ENCODE peak calls at places on chromosomes 4 and X, in nine cellular contexts. One of them, this sample, is unnamed.
A peak's percentile ranks its signal among the peaks of the same experiment; 100 is the strongest.

GRCh38 chr4:107825072-107825789 is 499 bp downstream of the SGMS2 start:
- DNase-seq in tibial artery: peak; percentile 77
- DNase-seq in fibroblast of mammary gland: peak; percentile 56
- DNase-seq in osteoblast: peak; percentile 90
- DNase-seq in D721Med: no peak
- DNase-seq in progenitor cell of endocrine pancreas: peak; percentile 44
- DNase-seq in suprapubic skin: peak; percentile 79
- DNase-seq in choroid plexus epithelial cell: peak; percentile 66
- DNase-seq in endothelial cell: peak; percentile 29
- DNase-seq in this sample: peak; percentile 47

GRCh38 chrX:100695991-100696390 is 35.9 kb downstream of the SYTL4 start:
- DNase-seq in tibial artery: no peak
- DNase-seq in fibroblast of mammary gland: no peak
- DNase-seq in osteoblast: peak; percentile 10
- DNase-seq in D721Med: no peak
- DNase-seq in progenitor cell of endocrine pancreas: no peak
- DNase-seq in suprapubic skin: no peak
- DNase-seq in choroid plexus epithelial cell: peak; percentile 27
- DNase-seq in endothelial cell: no peak
- DNase-seq in this sample: no peak

GRCh38 chr4:139299536-139299935 is 1.8 kb upstream of the NAA15 start:
- DNase-seq in tibial artery: no peak
- DNase-seq in fibroblast of mammary gland: peak; percentile 17
- DNase-seq in osteoblast: peak; percentile 59
- DNase-seq in D721Med: no peak
- DNase-seq in progenitor cell of endocrine pancreas: no peak
- DNase-seq in suprapubic skin: no peak
- DNase-seq in choroid plexus epithelial cell: no peak
- DNase-seq in endothelial cell: no peak
- DNase-seq in this sample: no peak

GRCh38 chrX:8673211-8673610 is 58.7 kb downstream of the ANOS1 start:
- DNase-seq in tibial artery: no peak
- DNase-seq in fibroblast of mammary gland: peak; percentile 8
- DNase-seq in osteoblast: no peak
- DNase-seq in D721Med: no peak
- DNase-seq in progenitor cell of endocrine pancreas: no peak
- DNase-seq in suprapubic skin: no peak
- DNase-seq in choroid plexus epithelial cell: no peak
- DNase-seq in endothelial cell: no peak
- DNase-seq in this sample: no peak

GRCh38 chrX:111442791-111443190 is 30.8 kb upstream of the DCX start:
- DNase-seq in tibial artery: no peak
- DNase-seq in fibroblast of mammary gland: no peak
- DNase-seq in osteoblast: no peak
- DNase-seq in D721Med: no peak
- DNase-seq in progenitor cell of endocrine pancreas: no peak
- DNase-seq in suprapubic skin: no peak
- DNase-seq in choroid plexus epithelial cell: no peak
- DNase-seq in endothelial cell: no peak
- DNase-seq in this sample: no peak

GRCh38 chr4:100299441-100299840 is 109.2 kb upstream of the DDIT4L start:
- DNase-seq in tibial artery: no peak
- DNase-seq in fibroblast of mammary gland: no peak
- DNase-seq in osteoblast: no peak
- DNase-seq in D721Med: no peak
- DNase-seq in progenitor cell of endocrine pancreas: no peak
- DNase-seq in suprapubic skin: no peak
- DNase-seq in choroid plexus epithelial cell: peak; percentile 35
- DNase-seq in endothelial cell: no peak
- DNase-seq in this sample: no peak

GRCh38 chr4:156298230-156298629 is 344.6 kb upstream of the CTSO start:
- DNase-seq in tibial artery: no peak
- DNase-seq in fibroblast of mammary gland: peak; percentile 92
- DNase-seq in osteoblast: peak; percentile 84
- DNase-seq in D721Med: no peak
- DNase-seq in progenitor cell of endocrine pancreas: no peak
- DNase-seq in suprapubic skin: no peak
- DNase-seq in choroid plexus epithelial cell: peak; percentile 92
- DNase-seq in endothelial cell: peak; percentile 44
- DNase-seq in this sample: no peak

GRCh38 chrX:13702390-13702789 is 13.5 kb downstream of the RAB9A start:
- DNase-seq in tibial artery: no peak
- DNase-seq in fibroblast of mammary gland: no peak
- DNase-seq in osteoblast: no peak
- DNase-seq in D721Med: no peak
- DNase-seq in progenitor cell of endocrine pancreas: no peak
- DNase-seq in suprapubic skin: no peak
- DNase-seq in choroid plexus epithelial cell: no peak
- DNase-seq in endothelial cell: no peak
- DNase-seq in this sample: no peak

GRCh38 chrX:153688900-153689590 is 1.3 kb downstream of the SLC6A8 start:
- DNase-seq in tibial artery: peak; percentile 89
- DNase-seq in fibroblast of mammary gland: no peak
- DNase-seq in osteoblast: peak; percentile 93
- DNase-seq in D721Med: no peak
- DNase-seq in progenitor cell of endocrine pancreas: no peak
- DNase-seq in suprapubic skin: no peak
- DNase-seq in choroid plexus epithelial cell: no peak
- DNase-seq in endothelial cell: no peak
- DNase-seq in this sample: no peak

GRCh38 chr4:145218251-145218650 is 37.9 kb upstream of the OTUD4 start:
- DNase-seq in tibial artery: no peak
- DNase-seq in fibroblast of mammary gland: peak; percentile 9
- DNase-seq in osteoblast: no peak
- DNase-seq in D721Med: no peak
- DNase-seq in progenitor cell of endocrine pancreas: no peak
- DNase-seq in suprapubic skin: no peak
- DNase-seq in choroid plexus epithelial cell: no peak
- DNase-seq in endothelial cell: no peak
- DNase-seq in this sample: no peak

GRCh38 chr4:168604496-168605373 is 107.9 kb downstream of the PALLD start:
- DNase-seq in tibial artery: no peak
- DNase-seq in fibroblast of mammary gland: peak; percentile 73
- DNase-seq in osteoblast: no peak
- DNase-seq in D721Med: no peak
- DNase-seq in progenitor cell of endocrine pancreas: no peak
- DNase-seq in suprapubic skin: no peak
- DNase-seq in choroid plexus epithelial cell: peak; percentile 91
- DNase-seq in endothelial cell: peak; percentile 13
- DNase-seq in this sample: peak; percentile 23

GRCh38 chr4:145927055-145927454 is 11.6 kb downstream of the ZNF827 start:
- DNase-seq in tibial artery: no peak
- DNase-seq in fibroblast of mammary gland: no peak
- DNase-seq in osteoblast: no peak
- DNase-seq in D721Med: no peak
- DNase-seq in progenitor cell of endocrine pancreas: no peak
- DNase-seq in suprapubic skin: no peak
- DNase-seq in choroid plexus epithelial cell: no peak
- DNase-seq in endothelial cell: no peak
- DNase-seq in this sample: no peak

GRCh38 chrX:119791437-119792231 is at the start of gene RPL39:
- DNase-seq in tibial artery: peak; percentile 90
- DNase-seq in fibroblast of mammary gland: peak; percentile 88
- DNase-seq in osteoblast: peak; percentile 82
- DNase-seq in D721Med: peak; percentile 25
- DNase-seq in progenitor cell of endocrine pancreas: peak; percentile 39
- DNase-seq in suprapubic skin: peak; percentile 86
- DNase-seq in choroid plexus epithelial cell: peak; percentile 92
- DNase-seq in endothelial cell: peak; percentile 66
- DNase-seq in this sample: peak; percentile 79

GRCh38 chr4:89534356-89534755 is 226.8 kb upstream of the GPRIN3 start:
- DNase-seq in tibial artery: no peak
- DNase-seq in fibroblast of mammary gland: no peak
- DNase-seq in osteoblast: no peak
- DNase-seq in D721Med: no peak
- DNase-seq in progenitor cell of endocrine pancreas: no peak
- DNase-seq in suprapubic skin: no peak
- DNase-seq in choroid plexus epithelial cell: no peak
- DNase-seq in endothelial cell: no peak
- DNase-seq in this sample: no peak

GRCh38 chr4:8910100-8910821 is 38.6 kb upstream of the HMX1 start:
- DNase-seq in tibial artery: peak; percentile 51
- DNase-seq in fibroblast of mammary gland: no peak
- DNase-seq in osteoblast: peak; percentile 84
- DNase-seq in D721Med: no peak
- DNase-seq in progenitor cell of endocrine pancreas: peak; percentile 6
- DNase-seq in suprapubic skin: peak; percentile 43
- DNase-seq in choroid plexus epithelial cell: no peak
- DNase-seq in endothelial cell: peak; percentile 3
- DNase-seq in this sample: no peak

GRCh38 chr4:164847967-164848649 is 28.9 kb upstream of the APELA start:
- DNase-seq in tibial artery: no peak
- DNase-seq in fibroblast of mammary gland: no peak
- DNase-seq in osteoblast: no peak
- DNase-seq in D721Med: no peak
- DNase-seq in progenitor cell of endocrine pancreas: no peak
- DNase-seq in suprapubic skin: no peak
- DNase-seq in choroid plexus epithelial cell: no peak
- DNase-seq in endothelial cell: no peak
- DNase-seq in this sample: no peak

DNA sequence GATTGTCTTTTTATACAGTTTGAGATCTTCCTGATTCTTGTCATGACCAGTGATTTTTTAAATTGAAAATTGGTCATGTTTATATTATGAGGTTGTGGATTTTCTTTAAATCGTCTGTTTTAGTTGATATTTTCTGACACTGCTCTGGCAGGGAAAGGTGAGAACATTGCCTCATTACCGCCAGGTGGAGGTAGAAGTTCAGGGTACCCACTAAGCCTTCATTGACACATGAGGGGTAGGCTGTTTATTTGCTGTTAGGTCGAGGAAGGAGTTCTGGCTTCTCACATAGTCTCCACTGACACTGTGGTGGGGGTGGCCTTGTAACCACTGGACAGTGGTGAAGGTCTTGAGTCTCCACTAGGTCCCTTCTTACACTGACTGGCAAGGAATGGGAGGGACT is 117.6 kb upstream of the GPR101 start:
- DNase-seq in tibial artery: no peak
- DNase-seq in fibroblast of mammary gland: no peak
- DNase-seq in osteoblast: no peak
- DNase-seq in D721Med: no peak
- DNase-seq in progenitor cell of endocrine pancreas: no peak
- DNase-seq in suprapubic skin: no peak
- DNase-seq in choroid plexus epithelial cell: no peak
- DNase-seq in endothelial cell: no peak
- DNase-seq in this sample: no peak
- TF ChIP-seq CTCF in tibial artery: no peak
- TF ChIP-seq CTCF in fibroblast of mammary gland: no peak
- TF ChIP-seq CTCF in osteoblast: no peak
- TF ChIP-seq CTCF in D721Med: no peak
- TF ChIP-seq CTCF in progenitor cell of endocrine pancreas: peak; percentile 51
- TF ChIP-seq CTCF in suprapubic skin: no peak
- TF ChIP-seq CTCF in choroid plexus epithelial cell: no peak
- TF ChIP-seq CTCF in endothelial cell: no peak
- TF ChIP-seq CTCF in this sample: no peak

GRCh38 chr4:159384619-159385018 is 281.7 kb downstream of the RAPGEF2 start:
- DNase-seq in tibial artery: no peak
- DNase-seq in fibroblast of mammary gland: no peak
- DNase-seq in osteoblast: peak; percentile 58
- DNase-seq in D721Med: no peak
- DNase-seq in progenitor cell of endocrine pancreas: no peak
- DNase-seq in suprapubic skin: no peak
- DNase-seq in choroid plexus epithelial cell: peak; percentile 37
- DNase-seq in endothelial cell: no peak
- DNase-seq in this sample: no peak
- TF ChIP-seq CTCF in tibial artery: no peak
- TF ChIP-seq CTCF in fibroblast of mammary gland: peak; percentile 28
- TF ChIP-seq CTCF in osteoblast: peak; percentile 43
- TF ChIP-seq CTCF in D721Med: no peak
- TF ChIP-seq CTCF in progenitor cell of endocrine pancreas: no peak
- TF ChIP-seq CTCF in suprapubic skin: no peak
- TF ChIP-seq CTCF in choroid plexus epithelial cell: peak; percentile 37
- TF ChIP-seq CTCF in endothelial cell: no peak
- TF ChIP-seq CTCF in this sample: no peak

DNA sequence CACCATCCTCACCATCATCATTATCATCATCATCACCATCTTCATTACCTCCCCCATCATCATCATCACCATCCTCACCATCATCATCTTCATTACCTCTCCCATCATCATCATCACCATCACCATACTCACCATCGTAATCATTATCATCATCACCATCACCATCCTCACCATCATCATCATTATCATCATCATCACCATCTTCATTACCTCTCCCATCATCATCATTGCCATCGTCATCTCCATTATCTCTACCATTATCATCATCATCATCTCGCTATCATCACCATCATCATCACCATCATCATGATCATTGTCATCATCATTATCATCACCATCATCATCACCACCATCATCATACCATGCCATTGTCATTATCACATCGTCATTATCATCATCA is 362.9 kb downstream of the DHRSX start:
- DNase-seq in tibial artery: no peak
- DNase-seq in fibroblast of mammary gland: no peak
- DNase-seq in osteoblast: no peak
- DNase-seq in D721Med: no peak
- DNase-seq in progenitor cell of endocrine pancreas: no peak
- DNase-seq in suprapubic skin: no peak
- DNase-seq in choroid plexus epithelial cell: no peak
- DNase-seq in endothelial cell: no peak
- DNase-seq in this sample: no peak
- TF ChIP-seq CTCF in tibial artery: no peak
- TF ChIP-seq CTCF in fibroblast of mammary gland: no peak
- TF ChIP-seq CTCF in osteoblast: no peak
- TF ChIP-seq CTCF in D721Med: no peak
- TF ChIP-seq CTCF in progenitor cell of endocrine pancreas: no peak
- TF ChIP-seq CTCF in suprapubic skin: no peak
- TF ChIP-seq CTCF in choroid plexus epithelial cell: no peak
- TF ChIP-seq CTCF in endothelial cell: no peak
- TF ChIP-seq CTCF in this sample: no peak

GRCh38 chr4:875818-876423 is 50.0 kb upstream of the CPLX1 start:
- DNase-seq in tibial artery: no peak
- DNase-seq in fibroblast of mammary gland: no peak
- DNase-seq in osteoblast: no peak
- DNase-seq in D721Med: no peak
- DNase-seq in progenitor cell of endocrine pancreas: no peak
- DNase-seq in suprapubic skin: no peak
- DNase-seq in choroid plexus epithelial cell: no peak
- DNase-seq in endothelial cell: no peak
- DNase-seq in this sample: no peak

GRCh38 chr4:874071-874470 is 48.1 kb upstream of the CPLX1 start:
- DNase-seq in tibial artery: no peak
- DNase-seq in fibroblast of mammary gland: no peak
- DNase-seq in osteoblast: no peak
- DNase-seq in D721Med: no peak
- DNase-seq in progenitor cell of endocrine pancreas: no peak
- DNase-seq in suprapubic skin: no peak
- DNase-seq in choroid plexus epithelial cell: no peak
- DNase-seq in endothelial cell: no peak
- DNase-seq in this sample: no peak

GRCh38 chr4:876780-877179 is 50.9 kb upstream of the CPLX1 start:
- DNase-seq in tibial artery: no peak
- DNase-seq in fibroblast of mammary gland: no peak
- DNase-seq in osteoblast: no peak
- DNase-seq in D721Med: no peak
- DNase-seq in progenitor cell of endocrine pancreas: no peak
- DNase-seq in suprapubic skin: no peak
- DNase-seq in choroid plexus epithelial cell: no peak
- DNase-seq in endothelial cell: peak; percentile 36
- DNase-seq in this sample: no peak

GRCh38 chr4:877502-877901 is 51.6 kb upstream of the CPLX1 start:
- DNase-seq in tibial artery: no peak
- DNase-seq in fibroblast of mammary gland: no peak
- DNase-seq in osteoblast: no peak
- DNase-seq in D721Med: no peak
- DNase-seq in progenitor cell of endocrine pancreas: no peak
- DNase-seq in suprapubic skin: no peak
- DNase-seq in choroid plexus epithelial cell: no peak
- DNase-seq in endothelial cell: no peak
- DNase-seq in this sample: no peak

GRCh38 chr4:874971-875817 is 49.3 kb upstream of the CPLX1 start:
- DNase-seq in tibial artery: no peak
- DNase-seq in fibroblast of mammary gland: no peak
- DNase-seq in osteoblast: no peak
- DNase-seq in D721Med: no peak
- DNase-seq in progenitor cell of endocrine pancreas: no peak
- DNase-seq in suprapubic skin: no peak
- DNase-seq in choroid plexus epithelial cell: no peak
- DNase-seq in endothelial cell: no peak
- DNase-seq in this sample: no peak
- TF ChIP-seq CTCF in tibial artery: no peak
- TF ChIP-seq CTCF in fibroblast of mammary gland: no peak
- TF ChIP-seq CTCF in osteoblast: no peak
- TF ChIP-seq CTCF in D721Med: no peak
- TF ChIP-seq CTCF in progenitor cell of endocrine pancreas: no peak
- TF ChIP-seq CTCF in suprapubic skin: no peak
- TF ChIP-seq CTCF in choroid plexus epithelial cell: no peak
- TF ChIP-seq CTCF in endothelial cell: no peak
- TF ChIP-seq CTCF in this sample: no peak